ENCODE peak calls at places on chromosomes 7 and 10, in four cellular contexts. U, J, Q and O are unnamed samples.

GRCh38 chr7:90455163-90456030 is 14.0 kb upstream of the PTTG1IP2 start:
- DNase-seq in U (peak; percentile 7), J (peak; percentile 49), Q (peak; percentile 35), O (peak; percentile 10)

GRCh38 chr10:67665491-67665890 is 30.5 kb downstream of the CTNNA3 start:
- DNase-seq in U (no peak), J (peak; percentile 16), Q (no peak), O (peak; percentile 9)

GRCh38 chr10:88702848-88703597 is 3.0 kb upstream of the LIPK start:
- DNase-seq in U (no peak), J (no peak), Q (no peak), O (peak; percentile 72)

GRCh38 chr7:27747969-27748368 is 8.0 kb downstream of the TAX1BP1 start:
- DNase-seq in U (no peak), J (no peak), Q (no peak), O (no peak)

GRCh38 chr7:100467638-100468373 is 3.7 kb upstream of the SPACDR start:
- DNase-seq in U (no peak), J (no peak), Q (peak; percentile 24), O (no peak)

GRCh38 chr10:31912289-31912688 is 16.3 kb downstream of the ARHGAP12 start:
- DNase-seq in U (no peak), J (no peak), Q (no peak), O (no peak)

GRCh38 chr10:131888186-131888604 is 12.6 kb upstream of the PPP2R2D start:
- DNase-seq in U (no peak), J (no peak), Q (no peak), O (no peak)

GRCh38 chr7:143300959-143301617 is 12.9 kb downstream of the CASP2 start:
- DNase-seq in U (no peak), J (no peak), Q (no peak), O (no peak)

GRCh38 chr10:94992811-94993210 is 54.4 kb downstream of the CYP2C9 start:
- DNase-seq in U (no peak), J (no peak), Q (no peak), O (no peak)
- TF ChIP-seq TARDBP in U (no peak), J (no peak), Q (no peak), O (no peak)

GRCh38 chr7:124723012-124723411 is 42.6 kb downstream of the GPR37 start:
- DNase-seq in U (no peak), J (no peak), Q (no peak), O (peak; percentile 16)

GRCh38 chr7:124718032-124718766 is 47.4 kb downstream of the GPR37 start:
- DNase-seq in U (no peak), J (no peak), Q (no peak), O (peak; percentile 35)

GRCh38 chr7:124716894-124717293 is 48.7 kb downstream of the GPR37 start:
- DNase-seq in U (no peak), J (no peak), Q (no peak), O (no peak)

GRCh38 chr7:124722292-124722691 is 43.3 kb downstream of the GPR37 start:
- DNase-seq in U (no peak), J (no peak), Q (no peak), O (no peak)

DNA sequence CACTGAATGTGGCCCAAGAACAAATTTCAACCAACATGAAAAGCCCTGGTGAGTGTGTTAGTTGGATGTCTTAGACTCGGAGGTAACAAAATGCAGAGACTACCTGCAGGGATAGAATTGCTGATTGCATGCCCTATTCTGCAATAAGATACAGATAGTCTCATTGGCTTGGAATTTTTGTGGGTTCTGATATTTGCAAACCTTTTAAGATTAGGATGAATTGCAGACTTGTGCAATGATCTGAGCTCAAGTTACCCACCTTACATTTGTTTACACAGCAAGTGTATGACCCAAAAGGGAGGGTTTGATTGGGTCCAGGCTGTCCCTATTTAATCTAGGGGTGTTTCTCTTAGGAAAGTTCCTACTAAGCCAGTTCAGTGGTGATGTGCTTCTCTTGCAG is 45.4 kb downstream of the GPR37 start:
- DNase-seq in U (no peak), J (no peak), Q (no peak), O (peak; percentile 40)
- TF ChIP-seq TARDBP in U (no peak), J (no peak), Q (no peak), O (no peak)

DNA sequence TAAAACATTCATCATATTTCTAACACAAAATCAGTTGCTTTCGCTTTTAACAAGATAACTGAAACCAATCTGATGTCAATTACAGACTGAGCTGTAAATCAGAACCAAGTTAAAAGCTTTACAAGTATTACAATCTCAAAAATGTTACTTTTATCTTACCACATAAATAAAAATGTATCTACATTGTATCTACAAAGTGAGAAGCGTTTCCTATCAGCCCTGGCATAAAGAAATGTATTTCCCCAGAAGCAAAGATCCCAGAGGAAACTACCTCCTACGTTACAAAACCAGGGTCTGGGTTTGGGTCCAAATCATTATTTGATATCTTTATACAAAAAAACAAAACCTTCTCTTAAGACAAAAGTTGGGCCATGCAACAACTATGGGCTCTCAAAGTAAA is 2.6 kb downstream of the SMURF1 start:
- DNase-seq in U (no peak), J (no peak), Q (no peak), O (no peak)
- TF ChIP-seq TARDBP in U (no peak), J (no peak), Q (no peak), O (no peak)

DNA sequence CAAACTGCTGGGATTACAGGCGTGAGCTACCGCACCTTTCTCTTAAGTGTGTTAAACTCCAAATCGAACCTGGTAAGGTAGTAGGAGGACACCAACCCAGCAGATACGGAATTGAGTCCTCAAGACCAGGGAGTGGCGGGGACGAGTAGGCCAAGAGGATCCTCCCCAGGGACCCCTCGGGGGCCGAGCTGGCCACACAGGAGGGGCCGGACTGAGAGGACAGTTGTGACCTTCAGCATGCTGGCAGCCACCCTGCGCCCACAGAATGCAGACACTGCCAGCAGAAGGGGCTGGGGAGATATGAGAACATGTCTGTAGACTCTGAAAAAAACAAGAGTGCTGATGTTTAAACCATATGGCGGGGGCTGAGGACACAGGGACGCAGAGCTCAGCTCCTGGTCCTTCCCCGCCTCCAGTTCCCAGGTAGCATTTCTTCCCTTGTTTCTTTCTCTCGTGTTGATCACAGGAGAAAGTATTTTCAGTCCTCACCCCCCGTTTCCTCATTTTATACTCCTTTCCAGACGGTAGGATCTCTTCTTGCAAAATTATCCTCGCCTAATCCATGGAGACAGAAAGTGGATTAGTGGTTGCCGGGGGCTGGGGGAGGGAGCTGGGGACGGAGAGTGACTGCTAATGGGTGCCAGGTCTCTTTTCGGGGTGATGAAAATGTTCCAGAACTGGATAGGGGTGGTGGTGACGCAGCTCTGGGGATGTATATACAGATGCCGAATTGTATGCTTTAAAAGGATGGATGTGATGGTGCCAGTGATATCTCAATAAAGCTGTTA is 11.5 kb upstream of the UNCX start:
- DNase-seq in U (no peak), J (no peak), Q (no peak), O (no peak)
- TF ChIP-seq TARDBP in U (no peak), J (no peak), Q (no peak), O (no peak)

DNA sequence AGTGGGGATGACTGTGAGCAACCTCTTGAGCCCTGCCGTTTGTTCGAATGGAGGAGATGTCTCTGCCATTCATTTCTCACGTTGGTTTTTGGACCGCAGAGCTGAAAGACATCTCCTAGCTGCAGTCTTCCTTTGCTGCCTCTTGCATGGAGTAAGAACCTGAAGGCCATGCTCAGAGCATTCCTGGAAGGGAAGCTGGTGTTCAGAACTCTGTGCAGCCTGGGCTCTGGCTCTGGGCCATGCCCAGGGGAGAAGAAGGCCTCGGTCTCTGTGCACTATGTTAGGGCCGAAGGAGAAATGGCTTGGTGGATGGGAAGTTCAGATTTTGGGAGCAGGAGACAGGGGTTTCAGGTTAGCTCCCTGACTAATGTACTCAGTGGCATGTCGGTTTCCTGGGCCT is 22.9 kb downstream of the SFTPD start:
- DNase-seq in U (no peak), J (no peak), Q (peak; percentile 3), O (no peak)
- TF ChIP-seq TARDBP in U (no peak), J (no peak), Q (no peak), O (no peak)

GRCh38 chr10:110006358-110007170 is 1.2 kb upstream of the ADD3 start:
- DNase-seq in U (no peak), J (no peak), Q (peak; percentile 14), O (peak; percentile 21)

GRCh38 chr10:110010076-110011069 is 2.6 kb downstream of the ADD3 start:
- DNase-seq in U (peak; percentile 55), J (no peak), Q (no peak), O (peak; percentile 27)

GRCh38 chr10:110007701-110008517 is at the start of gene ADD3:
- DNase-seq in U (peak; percentile 48), J (peak; percentile 99), Q (peak; percentile 97), O (peak; percentile 92)

GRCh38 chr10:110007171-110007700 is 548 bp upstream of the ADD3 start:
- DNase-seq in U (no peak), J (peak; percentile 46), Q (peak; percentile 63), O (no peak)

GRCh38 chr10:110008518-110009339 is 945 bp downstream of the ADD3 start:
- DNase-seq in U (no peak), J (no peak), Q (peak; percentile 11), O (peak; percentile 52)
- TF ChIP-seq TARDBP in U (no peak), J (no peak), Q (no peak), O (no peak)

GRCh38 chr7:105339404-105340316 is 49.1 kb downstream of the SRPK2 start:
- DNase-seq in U (no peak), J (no peak), Q (no peak), O (no peak)

GRCh38 chr7:105330526-105330925 is 58.2 kb downstream of the SRPK2 start:
- DNase-seq in U (no peak), J (no peak), Q (no peak), O (no peak)

GRCh38 chr7:105337529-105337928 is 51.2 kb downstream of the SRPK2 start:
- DNase-seq in U (no peak), J (no peak), Q (no peak), O (no peak)

GRCh38 chr7:105336009-105336408 is 52.7 kb downstream of the SRPK2 start:
- DNase-seq in U (no peak), J (no peak), Q (no peak), O (no peak)
- TF ChIP-seq TARDBP in U (no peak), J (no peak), Q (no peak), O (no peak)

GRCh38 chr10:77927343-77928256 is 1.0 kb upstream of the DLG5 start:
- DNase-seq in U (no peak), J (no peak), Q (no peak), O (no peak)

GRCh38 chr10:77922551-77923179 is 3.9 kb downstream of the DLG5 start:
- DNase-seq in U (no peak), J (no peak), Q (no peak), O (no peak)

GRCh38 chr10:77925410-77925794 is 1.2 kb downstream of the DLG5 start:
- DNase-seq in U (no peak), J (peak; percentile 57), Q (no peak), O (no peak)

GRCh38 chr10:77926566-77927342 is at the start of gene DLG5:
- DNase-seq in U (no peak), J (peak; percentile 49), Q (peak; percentile 91), O (no peak)

GRCh38 chr10:77925795-77926565 is 575 bp downstream of the DLG5 start:
- DNase-seq in U (no peak), J (peak; percentile 50), Q (no peak), O (no peak)
- TF ChIP-seq TARDBP in U (no peak), J (no peak), Q (no peak), O (no peak)

GRCh38 chr7:155798673-155799439 is 13.4 kb downstream of the SHH start:
- DNase-seq in U (no peak), J (no peak), Q (no peak), O (no peak)
- TF ChIP-seq TARDBP in U (no peak), J (no peak), Q (no peak), O (no peak)

DNA sequence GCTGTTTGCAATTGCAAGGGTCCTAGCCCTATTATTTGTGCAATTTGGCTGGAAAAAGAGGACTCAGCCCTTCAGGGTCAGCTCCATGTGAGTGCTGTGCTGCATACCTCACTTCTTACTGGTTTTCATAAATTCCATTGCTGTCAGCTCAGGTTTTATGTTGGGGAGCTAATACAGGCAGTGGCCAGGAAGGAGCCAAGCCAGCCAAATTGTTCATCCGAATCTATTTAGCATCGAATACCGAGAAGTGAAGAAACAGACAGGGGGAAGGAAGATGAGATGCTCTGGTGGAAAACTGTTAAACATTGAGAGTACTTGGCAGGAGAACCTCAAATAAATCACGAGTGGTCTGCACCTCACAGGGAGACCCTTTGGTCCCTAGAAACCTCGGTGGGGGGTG is 196.1 kb upstream of the TMEM72 start:
- DNase-seq in U (no peak), J (no peak), Q (no peak), O (no peak)
- TF ChIP-seq TARDBP in U (no peak), J (no peak), Q (no peak), O (no peak)